ENCODE peak calls at places on chromosome 5, in five cellular contexts. G, U, A, K and V are unnamed samples.

GRCh38 chr5:88279584-88279983 is 10.9 kb upstream of the TMEM161B start:
- DNase-seq in A (no peak), K (no peak), G (peak), U (no peak), V (peak)

GRCh38 chr5:66498791-66499207 is 97.4 kb upstream of the MAST4 start:
- DNase-seq in A (peak), G (peak), U (no peak), K (no peak), V (peak)

GRCh38 chr5:115461506-115462290 is 82.9 kb downstream of the FEM1C start:
- DNase-seq in K (no peak), A (peak), G (peak), U (peak), V (peak)

GRCh38 chr5:141742866-141743651 is 61.0 kb upstream of the ARAP3 start:
- DNase-seq in K (peak), G (peak), U (peak), A (peak), V (peak)

GRCh38 chr5:103840600-103840999 is 278.0 kb upstream of the NUDT12 start:
- DNase-seq in U (no peak), A (peak), G (peak), K (no peak), V (no peak)

GRCh38 chr5:145829708-145830361 is 5.3 kb downstream of the PRELID2 start:
- DNase-seq in U (no peak), K (no peak), G (no peak), A (no peak), V (no peak)

GRCh38 chr5:139768802-139769465 is 26.7 kb upstream of the PSD2 start:
- DNase-seq in U (no peak), G (no peak), A (no peak), K (no peak), V (no peak)

GRCh38 chr5:180982008-180982741 is 6.5 kb upstream of the BTNL3 start:
- DNase-seq in U (no peak), K (peak), G (no peak), A (no peak), V (no peak)

GRCh38 chr5:170479484-170479883 is 24.3 kb upstream of the KCNIP1 start:
- DNase-seq in K (peak), U (no peak), G (no peak), A (peak), V (no peak)

GRCh38 chr5:78420548-78420947 is 60.1 kb downstream of the SCAMP1 start:
- DNase-seq in G (no peak), U (no peak), A (no peak), K (no peak), V (no peak)

GRCh38 chr5:142395334-142395733 is 70.5 kb upstream of the SPRY4 start:
- DNase-seq in U (no peak), K (no peak), A (no peak), G (no peak), V (no peak)

GRCh38 chr5:87151547-87151946 is 116.1 kb upstream of the RASA1 start:
- DNase-seq in U (peak), G (peak), K (no peak), A (peak), V (peak)

GRCh38 chr5:122172207-122172606 is 42.9 kb downstream of the ZNF474 start:
- DNase-seq in A (no peak), K (no peak), G (peak), U (no peak), V (no peak)

GRCh38 chr5:137890850-137891249 is 1.6 kb downstream of the PKD2L2 start:
- DNase-seq in K (no peak), G (no peak), A (no peak), U (no peak), V (no peak)

GRCh38 chr5:79666758-79667157 is 22.9 kb upstream of the CMYA5 start:
- DNase-seq in A (no peak), K (no peak), G (no peak), U (no peak), V (no peak)

GRCh38 chr5:150320048-150320555 is 17.4 kb upstream of the ARSI start:
- DNase-seq in K (no peak), A (peak), G (peak), U (peak), V (peak)

DNA sequence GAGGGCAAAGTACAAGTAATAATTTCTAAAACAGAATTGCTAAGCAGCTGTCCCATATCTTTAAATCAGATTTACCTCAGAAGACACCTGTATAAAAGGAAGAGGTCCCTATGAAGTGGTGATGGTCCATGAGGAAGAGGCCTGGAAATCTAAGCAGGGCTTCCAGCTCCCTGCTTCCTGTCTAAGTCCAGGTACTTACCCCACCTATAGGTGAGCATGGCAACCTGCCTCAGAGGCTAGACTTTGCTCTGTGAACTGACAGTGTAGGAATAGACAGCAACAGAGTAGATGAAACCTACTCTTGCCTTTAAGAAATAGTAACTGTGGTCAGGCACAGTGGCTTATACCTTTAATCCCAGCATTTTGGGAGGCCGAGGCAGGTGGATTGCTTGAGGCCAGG is 55.8 kb upstream of the ARRDC3 start:
- DNase-seq in A (no peak), K (peak), U (no peak), G (no peak), V (no peak)
- TF ChIP-seq CTCF in A (no peak), K (peak), U (no peak), G (no peak), V (no peak)

DNA sequence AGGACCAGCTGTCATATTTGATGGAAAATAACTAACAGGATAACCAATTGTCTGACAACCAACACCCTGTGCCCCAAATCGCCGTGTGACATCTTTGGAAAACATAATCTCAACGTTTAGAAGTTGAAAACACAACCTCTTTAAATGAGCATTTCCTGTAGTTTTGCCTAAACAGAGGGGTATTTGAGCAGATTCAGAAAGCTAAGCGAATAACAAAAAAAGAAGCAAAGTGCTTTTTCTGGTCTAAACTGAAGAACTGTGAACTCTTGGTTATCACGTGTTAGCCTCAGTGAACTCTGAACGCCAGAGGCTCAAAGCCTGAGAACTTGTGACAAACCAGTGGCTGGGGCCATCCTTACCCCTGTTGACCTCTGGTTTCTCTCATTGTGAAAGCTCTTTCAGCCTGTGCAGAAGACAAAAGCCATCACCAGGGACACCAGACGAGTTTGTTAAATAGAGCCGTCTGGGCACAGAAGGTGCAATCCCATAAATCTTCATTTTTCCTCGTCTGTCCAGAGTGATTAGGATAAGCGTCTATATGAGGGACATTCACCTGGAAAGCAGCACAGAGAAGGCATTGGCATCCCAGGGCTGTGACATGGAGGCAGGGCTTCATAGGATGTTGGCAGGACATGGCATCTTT is 61.5 kb upstream of the ICE1 start:
- DNase-seq in G (no peak), U (no peak), K (no peak), A (no peak), V (no peak)
- TF ChIP-seq CTCF in G (no peak), U (no peak), K (no peak), A (no peak), V (no peak)

DNA sequence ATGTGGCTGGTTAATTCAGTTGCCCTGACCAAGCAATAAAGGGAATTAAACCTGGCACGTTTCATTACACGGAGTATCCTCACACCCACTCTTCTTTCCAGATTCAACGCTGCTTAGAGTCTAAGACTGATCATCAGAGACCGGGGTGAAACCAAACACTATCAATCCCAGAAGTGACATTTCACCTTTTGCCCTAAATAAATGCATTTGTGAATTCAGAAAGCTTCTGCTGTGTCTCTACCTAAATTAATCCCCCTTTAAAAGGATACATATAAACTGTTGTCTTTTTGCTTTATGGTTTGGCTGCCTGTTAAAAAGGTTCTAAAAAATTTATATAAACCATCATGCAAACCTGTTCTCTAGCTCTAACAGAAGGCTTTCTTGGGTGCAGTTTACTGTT is 1276.8 kb upstream of the WWC1 start:
- DNase-seq in U (no peak), A (no peak), G (no peak), K (no peak), V (no peak)
- TF ChIP-seq CTCF in U (no peak), A (no peak), G (no peak), K (no peak), V (no peak)

GRCh38 chr5:96300986-96301385 is 132.1 kb downstream of the PCSK1 start:
- DNase-seq in G (no peak), U (no peak), A (no peak), K (no peak), V (no peak)
- TF ChIP-seq CTCF in G (no peak), U (no peak), A (no peak), K (no peak), V (no peak)

GRCh38 chr5:10158886-10159285 is 90.8 kb downstream of the ATPSCKMT start:
- DNase-seq in G (no peak), K (no peak), A (no peak), U (no peak), V (no peak)
- TF ChIP-seq CTCF in G (no peak), K (peak), A (no peak), U (no peak), V (no peak)

DNA sequence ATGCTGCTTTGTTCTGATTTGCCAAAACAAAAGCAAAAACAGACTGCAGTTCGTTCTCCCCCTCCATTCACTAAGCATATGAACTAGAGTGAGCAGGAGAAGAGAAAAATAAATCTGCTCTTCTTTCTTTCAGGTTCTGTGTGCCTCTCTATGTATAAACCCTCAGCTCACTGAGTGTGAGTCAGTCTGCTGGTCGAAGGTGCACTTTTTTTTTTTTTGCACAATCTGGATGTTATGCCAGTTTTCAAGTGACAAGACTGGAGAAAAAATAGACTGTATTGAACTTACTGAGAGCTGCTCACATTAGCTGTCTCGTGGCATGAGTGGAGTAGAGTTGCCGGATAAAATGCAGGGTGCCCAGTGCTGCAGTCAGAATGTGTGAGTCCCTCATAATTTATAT is 244.6 kb upstream of the ATP10B start:
- DNase-seq in G (peak), U (no peak), K (no peak), A (no peak), V (no peak)
- TF ChIP-seq CTCF in G (no peak), U (no peak), K (no peak), A (no peak), V (no peak)

GRCh38 chr5:119409235-119409815 is 43.0 kb upstream of the HSD17B4 start:
- DNase-seq in U (no peak), K (no peak), A (no peak), G (no peak), V (no peak)
- TF ChIP-seq CTCF in U (no peak), K (no peak), A (peak), G (no peak), V (peak)